ENCODE peak calls at places on chromosomes 5 and 9, in nine cellular contexts. S is ovary; O is GM18507; E is NCI-H1092 treated with DMSO at 0.1 percent for 48 hours; W is nephron progenitor cell; F is kidney; I is activated T-cell treated with anti-CD3 and anti-CD28 coated beads, Interleukin-2, amount 50 U/mL, for 24 hours; P is activated naive CD4-positive, alpha-beta T cell treated with anti-CD3 and anti-CD28 coated beads for 36 hours; K is cardiac muscle cell. V is an unnamed sample.

GRCh38 chr9:5574998-5575397 is 53.9 kb upstream of the RIC1 start:
- DNase-seq in S (no peak), O (no peak), E (no peak), W (no peak), F (no peak), I (no peak), P (no peak), K (no peak), V (no peak)

GRCh38 chr5:143472576-143472975 is 69.1 kb upstream of the NR3C1 start:
- DNase-seq in S (no peak), O (no peak), E (no peak), W (no peak), F (no peak), I (no peak), P (no peak), K (no peak), V (no peak)

GRCh38 chr9:136939996-136940525 is 4.5 kb downstream of the FBXW5 start:
- DNase-seq in S (no peak), O (no peak), E (no peak), W (no peak), F (peak; percentile 63), I (no peak), P (no peak), K (no peak), V (no peak)

GRCh38 chr9:4979224-4979623 is 5.8 kb upstream of the JAK2 start:
- DNase-seq in S (no peak), O (no peak), E (no peak), W (no peak), F (no peak), I (no peak), P (no peak), K (no peak), V (no peak)

GRCh38 chr5:9015250-9015936 is 530.5 kb downstream of the SEMA5A start:
- DNase-seq in S (no peak), O (no peak), E (no peak), W (no peak), F (no peak), I (no peak), P (no peak), K (peak; percentile 55), V (no peak)

GRCh38 chr9:79663299-79663698 is 91.5 kb downstream of the TLE4 start:
- DNase-seq in S (no peak), O (no peak), E (no peak), W (no peak), F (no peak), I (no peak), P (no peak), K (no peak), V (no peak)

GRCh38 chr9:107737987-107738743 is 248.6 kb upstream of the KLF4 start:
- DNase-seq in S (peak; percentile 71), O (no peak), E (peak; percentile 18), W (no peak), F (peak; percentile 93), I (no peak), P (no peak), K (peak; percentile 89), V (peak; percentile 68)

GRCh38 chr9:114286146-114286679 is 36.7 kb upstream of the ORM1 start:
- DNase-seq in S (peak; percentile 8), O (no peak), E (no peak), W (no peak), F (peak; percentile 11), I (no peak), P (no peak), K (no peak), V (peak; percentile 16)

GRCh38 chr5:136337788-136338187 is 27.6 kb downstream of the TRPC7 start:
- DNase-seq in S (no peak), O (no peak), E (no peak), W (no peak), F (no peak), I (no peak), P (no peak), K (no peak), V (no peak)

GRCh38 chr9:71663216-71663615 is 105.1 kb downstream of the CEMIP2 start:
- DNase-seq in S (no peak), O (no peak), E (no peak), W (no peak), F (no peak), I (no peak), P (no peak), K (peak; percentile 48), V (no peak)

GRCh38 chr9:33921967-33922895 is 105.3 kb downstream of the UBE2R2 start:
- DNase-seq in S (no peak), O (peak; percentile 28), E (no peak), W (peak; percentile 28), F (no peak), I (no peak), P (peak; percentile 48), K (peak; percentile 32), V (no peak)

GRCh38 chr9:115035872-115036612 is 81.9 kb downstream of the TNC start:
- DNase-seq in S (no peak), O (peak; percentile 36), E (no peak), W (no peak), F (no peak), I (peak; percentile 48), P (peak; percentile 40), K (peak; percentile 71), V (no peak)

GRCh38 chr9:136438548-136438908 is 1.1 kb downstream of the INPP5E start:
- DNase-seq in S (no peak), O (no peak), E (no peak), W (peak; percentile 42), F (peak; percentile 70), I (no peak), P (peak; percentile 12), K (peak; percentile 26), V (no peak)

GRCh38 chr9:13354733-13355132 is 75.2 kb upstream of the MPDZ start:
- DNase-seq in S (no peak), O (no peak), E (peak; percentile 75), W (no peak), F (no peak), I (no peak), P (no peak), K (peak; percentile 12), V (no peak)

GRCh38 chr5:81247441-81247972 is 14.4 kb downstream of the CKMT2 start:
- DNase-seq in S (no peak), O (no peak), E (no peak), W (no peak), F (no peak), I (no peak), P (no peak), K (peak; percentile 67), V (no peak)

GRCh38 chr5:171314728-171315385 is 5.8 kb downstream of the TLX3 start:
- DNase-seq in S (no peak), O (no peak), E (no peak), W (no peak), F (no peak), I (peak; percentile 32), P (no peak), K (peak; percentile 47), V (no peak)

GRCh38 chr9:71446081-71446480 is 322.2 kb downstream of the CEMIP2 start:
- DNase-seq in S (no peak), O (no peak), E (no peak), W (no peak), F (no peak), I (no peak), P (no peak), K (no peak), V (no peak)

GRCh38 chr9:96020300-96020821 is 144.9 kb downstream of the ERCC6L2 start:
- DNase-seq in S (no peak), O (no peak), E (no peak), W (no peak), F (no peak), I (no peak), P (no peak), K (no peak), V (no peak)

GRCh38 chr9:125525846-125526619 is 181.0 kb downstream of the MAPKAP1 start:
- DNase-seq in S (no peak), O (no peak), E (no peak), W (no peak), F (no peak), I (no peak), P (no peak), K (peak; percentile 76), V (no peak)

GRCh38 chr9:117218951-117219350 is 195.9 kb downstream of the ASTN2 start:
- DNase-seq in S (no peak), O (no peak), E (no peak), W (no peak), F (no peak), I (no peak), P (no peak), K (no peak), V (no peak)

GRCh38 chr5:55407984-55408383 is 100.2 kb downstream of the MTREX start:
- DNase-seq in S (no peak), O (no peak), E (no peak), W (no peak), F (no peak), I (no peak), P (no peak), K (no peak), V (no peak)

GRCh38 chr5:127536687-127537086 is 19.2 kb downstream of the PRRC1 start:
- DNase-seq in S (no peak), O (no peak), E (no peak), W (no peak), F (no peak), I (no peak), P (no peak), K (peak; percentile 20), V (no peak)

GRCh38 chr5:150079655-150080461 is 6.5 kb downstream of the CSF1R start:
- DNase-seq in S (no peak), O (no peak), E (no peak), W (no peak), F (no peak), I (peak; percentile 11), P (no peak), K (no peak), V (no peak)

V was measured in Peyer's patch.